ENCODE peak calls at places on chromosomes 6 and 20, in nine cellular contexts. D is NCI-H1436 treated with DMSO at 0.1 percent for 48 hours, T is astrocyte of the spinal cord, C is kidney glomerular epithelial cell, A is iris pigment epithelial cell, R is GM12892, O is dermis blood vessel endothelial cell, H is NCI-H1105, V is mesothelial cell of epicardium. N is an unnamed sample.
A peak's percentile ranks its signal among the peaks of the same experiment; 100 is the strongest.

GRCh38 chr6:144307880-144308279 is 22.7 kb downstream of the UTRN start:
- DNase-seq in D (no peak), T (no peak), C (no peak), A (no peak), R (no peak), O (no peak), H (no peak), V (no peak), N (no peak)

GRCh38 chr20:37903317-37904007 is 535 bp downstream of the VSTM2L start:
- DNase-seq in D (no peak), T (no peak), C (no peak), A (no peak), R (no peak), O (no peak), H (no peak), V (no peak), N (no peak)

GRCh38 chr6:137878810-137879285 is 11.8 kb downstream of the TNFAIP3 start:
- DNase-seq in D (no peak), T (no peak), C (no peak), A (no peak), R (no peak), O (no peak), H (no peak), V (no peak), N (no peak)

GRCh38 chr6:53363341-53364079 is 14.8 kb upstream of the ELOVL5 start:
- DNase-seq in D (no peak), T (no peak), C (no peak), A (no peak), R (no peak), O (no peak), H (no peak), V (no peak), N (no peak)

GRCh38 chr6:151576658-151577057 is 82.8 kb downstream of the CCDC170 start:
- DNase-seq in D (no peak), T (peak; percentile 18), C (no peak), A (no peak), R (no peak), O (no peak), H (no peak), V (no peak), N (no peak)

GRCh38 chr20:41862476-41862875 is 244.3 kb upstream of the CHD6 start:
- DNase-seq in D (no peak), T (peak; percentile 9), C (no peak), A (no peak), R (no peak), O (no peak), H (no peak), V (no peak), N (no peak)

GRCh38 chr6:109762166-109762565 is 71.1 kb downstream of the FIG4 start:
- DNase-seq in D (no peak), T (no peak), C (peak; percentile 30), A (no peak), R (no peak), O (no peak), H (no peak), V (no peak), N (no peak)

GRCh38 chr20:62339647-62340062 is 27.5 kb downstream of the LAMA5 start:
- DNase-seq in D (no peak), T (no peak), C (no peak), A (no peak), R (no peak), O (no peak), H (no peak), V (no peak), N (no peak)

GRCh38 chr20:60869626-60870025 is 382.4 kb upstream of the CDH4 start:
- DNase-seq in D (no peak), T (no peak), C (no peak), A (no peak), R (no peak), O (no peak), H (no peak), V (no peak), N (no peak)

GRCh38 chr6:157173756-157174155 is 149.6 kb downstream of the TMEM242 start:
- DNase-seq in D (no peak), T (no peak), C (no peak), A (no peak), R (no peak), O (no peak), H (no peak), V (no peak), N (peak; percentile 38)

GRCh38 chr6:148464319-148465010 is 121.8 kb downstream of the SASH1 start:
- DNase-seq in D (no peak), T (peak; percentile 80), C (peak; percentile 78), A (peak; percentile 74), R (no peak), O (peak; percentile 88), H (peak; percentile 26), V (no peak), N (peak; percentile 79)

GRCh38 chr6:131755597-131755996 is 44.8 kb upstream of the CTAGE9 start:
- DNase-seq in D (no peak), T (peak; percentile 92), C (no peak), A (peak; percentile 81), R (no peak), O (no peak), H (no peak), V (no peak), N (peak; percentile 98)

GRCh38 chr6:118249680-118250079 is 298.4 kb upstream of the PLN start:
- DNase-seq in D (no peak), T (no peak), C (no peak), A (no peak), R (no peak), O (peak; percentile 5), H (no peak), V (no peak), N (no peak)

GRCh38 chr20:64079273-64080012 is at the start of gene RGS19:
- DNase-seq in D (no peak), T (peak; percentile 46), C (peak; percentile 8), A (peak; percentile 50), R (peak; percentile 74), O (peak; percentile 79), H (peak; percentile 38), V (peak; percentile 58), N (peak; percentile 64)

GRCh38 chr6:46042355-46042999 is 26.8 kb upstream of the CLIC5 start:
- DNase-seq in D (peak; percentile 51), T (peak; percentile 30), C (peak; percentile 78), A (peak; percentile 52), R (no peak), O (peak; percentile 74), H (peak; percentile 32), V (no peak), N (peak; percentile 11)

GRCh38 chr6:90319979-90320667 is 23.5 kb upstream of the BACH2 start:
- DNase-seq in D (no peak), T (no peak), C (no peak), A (no peak), R (no peak), O (no peak), H (no peak), V (no peak), N (no peak)

GRCh38 chr20:48728042-48728837 is 99.6 kb downstream of the PREX1 start:
- DNase-seq in D (no peak), T (no peak), C (no peak), A (no peak), R (no peak), O (no peak), H (no peak), V (no peak), N (no peak)

GRCh38 chr20:227439-228105 is 514 bp downstream of the DEFB129 start:
- DNase-seq in D (no peak), T (no peak), C (no peak), A (no peak), R (no peak), O (no peak), H (no peak), V (no peak), N (no peak)

GRCh38 chr6:4313044-4313686 is 177.8 kb upstream of the ECI2 start:
- DNase-seq in D (no peak), T (peak; percentile 93), C (peak; percentile 95), A (peak; percentile 98), R (no peak), O (peak; percentile 94), H (no peak), V (no peak), N (peak; percentile 92)

GRCh38 chr6:3620389-3620788 is 131.1 kb downstream of the PXDC1 start:
- DNase-seq in D (no peak), T (no peak), C (no peak), A (no peak), R (no peak), O (no peak), H (no peak), V (no peak), N (no peak)

GRCh38 chr6:54717849-54718455 is 128.6 kb upstream of the FAM83B start:
- DNase-seq in D (peak; percentile 48), T (peak; percentile 50), C (peak; percentile 23), A (peak; percentile 37), R (no peak), O (peak; percentile 75), H (peak; percentile 73), V (peak; percentile 41), N (peak; percentile 37)

GRCh38 chr6:144265390-144265789 is 19.7 kb upstream of the UTRN start:
- DNase-seq in D (no peak), T (peak; percentile 76), C (peak; percentile 77), A (peak; percentile 89), R (no peak), O (peak; percentile 89), H (no peak), V (no peak), N (peak; percentile 61)

GRCh38 chr20:61765871-61766654 is 299.6 kb downstream of the TAF4 start:
- DNase-seq in D (no peak), T (no peak), C (no peak), A (no peak), R (no peak), O (no peak), H (no peak), V (no peak), N (no peak)

GRCh38 chr20:50724851-50725721 is 6.3 kb upstream of the PARD6B start:
- DNase-seq in D (no peak), T (peak; percentile 89), C (peak; percentile 100), A (peak; percentile 97), R (no peak), O (no peak), H (no peak), V (peak; percentile 80), N (peak; percentile 96)

GRCh38 chr6:111677186-111677990 is 71.7 kb upstream of the TRAF3IP2 start:
- DNase-seq in D (no peak), T (no peak), C (peak; percentile 71), A (no peak), R (no peak), O (no peak), H (no peak), V (no peak), N (no peak)